ENCODE peak calls at places on chromosome 3, in eight cellular contexts. T is stimulated activated CD4-positive, alpha-beta T cell treated with anti-CD3 and anti-CD28 coated beads, Interleukin-2, amount 100 ng/mL, for 48 hours; N is RPMI8226; G is GM20000; V is CD8-positive, alpha-beta T cell; J is occipital lobe; O is A172; H is GM23248. P is an unnamed sample.

GRCh38 chr3:108488631-108489030 is 21.8 kb downstream of the MYH15 start:
- DNase-seq in T (no peak), N (no peak), G (no peak), V (no peak), J (no peak), O (no peak), H (peak), P (no peak)

GRCh38 chr3:197309528-197310361 is 11.3 kb upstream of the DLG1 start:
- DNase-seq in T (no peak), N (peak), G (no peak), V (no peak), J (no peak), O (peak), H (peak), P (no peak)

GRCh38 chr3:171548918-171549317 is 88.7 kb upstream of the TNIK start:
- DNase-seq in T (no peak), N (no peak), G (no peak), V (no peak), J (no peak), O (no peak), H (no peak), P (no peak)

GRCh38 chr3:135240426-135240825 is 445.4 kb downstream of the EPHB1 start:
- DNase-seq in T (no peak), N (no peak), G (no peak), V (no peak), J (no peak), O (no peak), H (no peak), P (no peak)

GRCh38 chr3:52820741-52821140 is 9.7 kb downstream of the ITIH4 start:
- DNase-seq in T (peak), N (peak), G (peak), V (no peak), J (no peak), O (no peak), H (peak), P (no peak)

GRCh38 chr3:152317956-152318355 is 49.2 kb downstream of the MBNL1 start:
- DNase-seq in T (no peak), N (no peak), G (no peak), V (no peak), J (no peak), O (peak), H (peak), P (no peak)

GRCh38 chr3:130907966-130908365 is 14.1 kb downstream of the ATP2C1 start:
- DNase-seq in T (no peak), N (no peak), G (no peak), V (no peak), J (no peak), O (no peak), H (no peak), P (no peak)

GRCh38 chr3:33159234-33159633 is 45.4 kb downstream of the CRTAP start:
- DNase-seq in T (no peak), N (no peak), G (no peak), V (no peak), J (no peak), O (no peak), H (no peak), P (no peak)

GRCh38 chr3:183828538-183828870 is 3.1 kb upstream of the MAP6D1 start:
- DNase-seq in T (no peak), N (no peak), G (no peak), V (no peak), J (no peak), O (no peak), H (no peak), P (no peak)

GRCh38 chr3:146780251-146780650 is 175.1 kb upstream of the PLSCR5 start:
- DNase-seq in T (no peak), N (no peak), G (no peak), V (no peak), J (no peak), O (no peak), H (no peak), P (no peak)

GRCh38 chr3:58490860-58491501 is 915 bp upstream of the KCTD6 start:
- DNase-seq in T (no peak), N (no peak), G (no peak), V (no peak), J (no peak), O (no peak), H (no peak), P (no peak)

GRCh38 chr3:32453346-32453745 is 49.3 kb downstream of the CMTM6 start:
- DNase-seq in T (no peak), N (no peak), G (no peak), V (no peak), J (no peak), O (no peak), H (peak), P (no peak)

GRCh38 chr3:47985376-47985775 is 30.8 kb downstream of the MAP4 start:
- DNase-seq in T (no peak), N (no peak), G (no peak), V (no peak), J (no peak), O (peak), H (peak), P (no peak)

GRCh38 chr3:157921767-157922166 is 184.5 kb downstream of the SHOX2 start:
- DNase-seq in T (no peak), N (no peak), G (no peak), V (no peak), J (no peak), O (no peak), H (no peak), P (no peak)